ENCODE peak calls at places on chromosomes 3 and 15, in four cellular contexts. Y is stimulated activated CD4-positive, alpha-beta T cell treated with anti-CD3 and anti-CD28 coated beads, TNF-alpha, amount 100 ng/mL, for 1 hour; M is foreskin keratinocyte; D is cardiac fibroblast. S is an unnamed sample.

GRCh38 chr3:39781025-39781424 is 28.4 kb upstream of the MYRIP start:
- DNase-seq in D (no peak), Y (no peak), M (no peak), S (no peak)

GRCh38 chr15:99454941-99455795 is 110.6 kb upstream of the MEF2A start:
- DNase-seq in D (peak; percentile 96), M (peak; percentile 91), Y (no peak), S (peak; percentile 91)

GRCh38 chr15:35932541-35932940 is 386.6 kb upstream of the DPH6 start:
- DNase-seq in Y (no peak), M (no peak), D (no peak), S (no peak)

GRCh38 chr3:42590989-42591756 is 513 bp downstream of the SS18L2 start:
- DNase-seq in M (peak; percentile 22), D (peak; percentile 37), Y (no peak), S (no peak)

GRCh38 chr15:80191897-80192595 is 39.2 kb downstream of the FAH start:
- DNase-seq in Y (no peak), M (no peak), D (no peak), S (no peak)

GRCh38 chr3:9352917-9353823 is 9.7 kb upstream of the THUMPD3 start:
- DNase-seq in M (peak; percentile 48), Y (peak; percentile 31), D (peak; percentile 79), S (peak; percentile 87)

GRCh38 chr3:52481819-52482521 is 13.2 kb upstream of the STAB1 start:
- DNase-seq in Y (no peak), D (peak; percentile 30), M (no peak), S (no peak)

GRCh38 chr3:123361019-123361418 is 87.9 kb downstream of the ADCY5 start:
- DNase-seq in M (no peak), Y (no peak), D (no peak), S (no peak)

GRCh38 chr3:148600902-148601765 is 96.6 kb upstream of the AGTR1 start:
- DNase-seq in D (no peak), M (no peak), Y (no peak), S (no peak)

GRCh38 chr3:178456942-178457341 is 79.3 kb upstream of the KCNMB2 start:
- DNase-seq in D (no peak), M (no peak), Y (no peak), S (peak; percentile 3)

GRCh38 chr3:45275006-45275704 is 49.1 kb upstream of the TMEM158 start:
- DNase-seq in M (no peak), D (no peak), Y (no peak), S (no peak)

GRCh38 chr15:63504979-63505841 is 817 bp downstream of the USP3 start:
- DNase-seq in D (peak; percentile 67), M (no peak), Y (peak; percentile 36), S (peak; percentile 73)